ENCODE peak calls at places on chromosomes 6 and 20, in five cellular contexts. T is endodermal cell; H is activated CD4-positive, alpha-beta memory T cell treated with anti-CD3 and anti-CD28 coated beads, Interleukin-2, amount 10 ng/mL, durations not matched to agents 7 days and 5 days; W is kidney tubule cell; N is CD8-positive, alpha-beta T cell. K is an unnamed sample.

GRCh38 chr20:3193806-3194616 is 10.5 kb downstream of the DDRGK1 start:
- DNase-seq in T (no peak), H (no peak), N (no peak), W (no peak), K (no peak)

GRCh38 chr6:167794386-167795157 is 32.1 kb upstream of the AFDN start:
- DNase-seq in H (no peak), N (no peak), T (no peak), W (no peak), K (no peak)

GRCh38 chr6:109702797-109703196 is 11.7 kb downstream of the FIG4 start:
- DNase-seq in W (no peak), H (no peak), N (no peak), T (no peak), K (no peak)

GRCh38 chr6:133568970-133569889 is 319.7 kb upstream of the TCF21 start:
- DNase-seq in H (no peak), W (peak; percentile 92), N (no peak), T (peak; percentile 79), K (peak; percentile 90)

GRCh38 chr20:34522969-34523871 is 7.0 kb downstream of the DYNLRB1 start:
- DNase-seq in W (peak; percentile 79), H (peak; percentile 55), N (peak; percentile 32), T (peak; percentile 92), K (peak; percentile 74)

GRCh38 chr6:14231546-14232280 is 114.1 kb downstream of the CD83 start:
- DNase-seq in N (no peak), T (no peak), H (no peak), W (peak; percentile 54), K (no peak)

GRCh38 chr6:147506704-147507114 is 1.8 kb upstream of the SAMD5 start:
- DNase-seq in W (peak; percentile 67), N (no peak), H (peak; percentile 50), T (peak; percentile 92), K (peak; percentile 90)

GRCh38 chr6:169930799-169931198 is 179.4 kb downstream of the ERMARD start:
- DNase-seq in W (no peak), T (peak; percentile 61), N (no peak), H (no peak), K (no peak)

GRCh38 chr20:17834804-17835203 is 133.8 kb downstream of the SNX5 start:
- DNase-seq in N (no peak), T (no peak), W (no peak), H (no peak), K (no peak)

GRCh38 chr6:75528423-75528822 is 34.8 kb upstream of the FILIP1 start:
- DNase-seq in H (no peak), W (no peak), N (no peak), T (no peak), K (no peak)

GRCh38 chr6:16737389-16737788 is 23.9 kb downstream of the ATXN1 start:
- DNase-seq in H (no peak), T (no peak), N (no peak), W (peak; percentile 51), K (peak; percentile 74)

GRCh38 chr20:1122388-1123315 is 4.2 kb downstream of the PSMF1 start:
- DNase-seq in W (peak; percentile 35), H (peak; percentile 22), T (no peak), N (no peak), K (peak; percentile 55)

GRCh38 chr6:133835901-133836300 is 53.0 kb upstream of the TCF21 start:
- DNase-seq in W (no peak), T (no peak), H (no peak), N (no peak), K (no peak)

GRCh38 chr6:157249756-157250155 is 73.6 kb downstream of the TMEM242 start:
- DNase-seq in N (no peak), H (no peak), T (no peak), W (no peak), K (no peak)

GRCh38 chr20:62232194-62232593 is 6.1 kb upstream of the OSBPL2 start:
- DNase-seq in W (no peak), H (no peak), T (no peak), N (no peak), K (no peak)

GRCh38 chr20:50711113-50711825 is 19.9 kb upstream of the RIPOR3 start:
- DNase-seq in W (no peak), H (no peak), N (no peak), T (no peak), K (no peak)

GRCh38 chr6:34730006-34730405 is 27.3 kb upstream of the SNRPC start:
- DNase-seq in H (no peak), N (no peak), T (no peak), W (no peak), K (no peak)

GRCh38 chr6:139250296-139251274 is 41.2 kb downstream of the TXLNB start:
- DNase-seq in N (peak; percentile 39), H (peak; percentile 78), T (peak; percentile 91), W (peak; percentile 52), K (peak; percentile 64)

GRCh38 chr20:32278199-32278643 is 770 bp downstream of the KIF3B start:
- DNase-seq in T (no peak), W (no peak), N (no peak), H (peak; percentile 18), K (no peak)

GRCh38 chr6:3623451-3624267 is 127.9 kb downstream of the PXDC1 start:
- DNase-seq in H (no peak), W (no peak), N (peak; percentile 7), T (peak; percentile 45), K (no peak)

GRCh38 chr20:41352666-41353065 is 12.0 kb downstream of the LPIN3 start:
- DNase-seq in H (no peak), T (peak; percentile 65), W (no peak), N (no peak), K (no peak)

GRCh38 chr20:55205684-55206083 is 730.3 kb downstream of the DOK5 start:
- DNase-seq in T (no peak), H (no peak), W (no peak), N (no peak), K (no peak)

GRCh38 chr6:149013932-149014331 is 267.1 kb downstream of the UST start:
- DNase-seq in W (no peak), N (no peak), H (no peak), T (peak; percentile 73), K (no peak)

GRCh38 chr20:18103497-18103896 is 34.2 kb upstream of the KAT14 start:
- DNase-seq in H (no peak), T (no peak), N (no peak), W (no peak), K (no peak)

GRCh38 chr6:251920-252319 is 40.4 kb upstream of the DUSP22 start:
- DNase-seq in H (no peak), T (no peak), N (no peak), W (peak; percentile 30), K (peak; percentile 64)

GRCh38 chr6:6736753-6737654 is 148.5 kb downstream of the LY86 start:
- DNase-seq in T (peak; percentile 93), N (no peak), H (no peak), W (peak; percentile 20), K (peak; percentile 37)

GRCh38 chr6:104256547-104257144 is 603.1 kb downstream of the HACE1 start:
- DNase-seq in H (no peak), N (no peak), W (no peak), T (no peak), K (no peak)

GRCh38 chr20:10654630-10655029 is 19.2 kb downstream of the JAG1 start:
- DNase-seq in T (peak; percentile 84), N (no peak), W (peak; percentile 71), H (no peak), K (no peak)

GRCh38 chr20:61271273-61272221 is 19.5 kb downstream of the CDH4 start:
- DNase-seq in N (no peak), T (no peak), W (peak; percentile 35), H (no peak), K (peak; percentile 57)

GRCh38 chr20:50491926-50492634 is 18.1 kb upstream of the PTPN1 start:
- DNase-seq in H (no peak), N (no peak), W (no peak), T (no peak), K (peak; percentile 92)

GRCh38 chr6:163753430-163753829 is 338.9 kb downstream of the QKI start:
- DNase-seq in H (no peak), N (no peak), W (no peak), T (peak; percentile 15), K (no peak)

GRCh38 chr6:13234130-13234529 is 94.2 kb downstream of the TBC1D7 start:
- DNase-seq in T (no peak), N (no peak), H (no peak), W (no peak), K (no peak)

GRCh38 chr6:142045380-142046270 is 87.1 kb upstream of the GJE1 start:
- DNase-seq in T (no peak), H (no peak), W (peak; percentile 43), N (no peak), K (no peak)

GRCh38 chr20:36264426-36265246 is 28.4 kb downstream of the AAR2 start:
- DNase-seq in H (no peak), N (no peak), T (no peak), W (no peak), K (no peak)